ENCODE peak calls at places on chromosome 15, in five cellular contexts. One of them, this sample, is unnamed.

GRCh38 chr15:92812271-92812670 is 87.9 kb upstream of the CHD2 start:
- DNase-seq in breast epithelium: no peak
- DNase-seq in left ventricle myocardium inferior: no peak
- DNase-seq in cardiac fibroblast: no peak
- DNase-seq in Peyer's patch: peak; percentile 54
- DNase-seq in this sample: no peak

GRCh38 chr15:85792872-85793621 is 1.7 kb downstream of the KLHL25 start:
- DNase-seq in breast epithelium: no peak
- DNase-seq in left ventricle myocardium inferior: no peak
- DNase-seq in cardiac fibroblast: peak; percentile 39
- DNase-seq in Peyer's patch: no peak
- DNase-seq in this sample: no peak

GRCh38 chr15:44726568-44727461 is 9.5 kb upstream of the TRIM69 start:
- DNase-seq in breast epithelium: peak; percentile 30
- DNase-seq in left ventricle myocardium inferior: no peak
- DNase-seq in cardiac fibroblast: peak; percentile 93
- DNase-seq in Peyer's patch: peak; percentile 91
- DNase-seq in this sample: no peak

GRCh38 chr15:84840255-84840654 is 23.1 kb downstream of the ALPK3 start:
- DNase-seq in breast epithelium: no peak
- DNase-seq in left ventricle myocardium inferior: no peak
- DNase-seq in cardiac fibroblast: no peak
- DNase-seq in Peyer's patch: no peak
- DNase-seq in this sample: no peak

GRCh38 chr15:72338617-72339321 is 18.8 kb upstream of the CELF6 start:
- DNase-seq in breast epithelium: no peak
- DNase-seq in left ventricle myocardium inferior: no peak
- DNase-seq in cardiac fibroblast: peak; percentile 97
- DNase-seq in Peyer's patch: peak; percentile 45
- DNase-seq in this sample: no peak

GRCh38 chr15:32818758-32819405 is 101.1 kb downstream of the GREM1 start:
- DNase-seq in breast epithelium: no peak
- DNase-seq in left ventricle myocardium inferior: no peak
- DNase-seq in cardiac fibroblast: peak; percentile 55
- DNase-seq in Peyer's patch: no peak
- DNase-seq in this sample: no peak

GRCh38 chr15:54687628-54688027 is 509.1 kb downstream of the RSL24D1 start:
- DNase-seq in breast epithelium: no peak
- DNase-seq in left ventricle myocardium inferior: no peak
- DNase-seq in cardiac fibroblast: no peak
- DNase-seq in Peyer's patch: no peak
- DNase-seq in this sample: no peak

GRCh38 chr15:36757189-36757814 is 177.9 kb downstream of the CDIN1 start:
- DNase-seq in breast epithelium: no peak
- DNase-seq in left ventricle myocardium inferior: no peak
- DNase-seq in cardiac fibroblast: peak; percentile 32
- DNase-seq in Peyer's patch: no peak
- DNase-seq in this sample: no peak

GRCh38 chr15:93929375-93930094 is 301.8 kb upstream of the MCTP2 start:
- DNase-seq in breast epithelium: peak; percentile 19
- DNase-seq in left ventricle myocardium inferior: peak; percentile 37
- DNase-seq in cardiac fibroblast: peak; percentile 87
- DNase-seq in Peyer's patch: no peak
- DNase-seq in this sample: no peak

GRCh38 chr15:37038036-37038715 is 62.2 kb downstream of the MEIS2 start:
- DNase-seq in breast epithelium: no peak
- DNase-seq in left ventricle myocardium inferior: no peak
- DNase-seq in cardiac fibroblast: no peak
- DNase-seq in Peyer's patch: no peak
- DNase-seq in this sample: no peak

GRCh38 chr15:100875976-100876375 is 3.7 kb upstream of the ALDH1A3 start:
- DNase-seq in breast epithelium: no peak
- DNase-seq in left ventricle myocardium inferior: no peak
- DNase-seq in cardiac fibroblast: no peak
- DNase-seq in Peyer's patch: no peak
- DNase-seq in this sample: no peak

GRCh38 chr15:40680151-40680550 is 14.8 kb upstream of the RAD51 start:
- DNase-seq in breast epithelium: no peak
- DNase-seq in left ventricle myocardium inferior: no peak
- DNase-seq in cardiac fibroblast: no peak
- DNase-seq in Peyer's patch: no peak
- DNase-seq in this sample: no peak
- TF ChIP-seq CTCF in breast epithelium: no peak
- TF ChIP-seq CTCF in left ventricle myocardium inferior: no peak
- TF ChIP-seq CTCF in cardiac fibroblast: no peak
- TF ChIP-seq CTCF in Peyer's patch: no peak
- TF ChIP-seq CTCF in this sample: no peak

DNA sequence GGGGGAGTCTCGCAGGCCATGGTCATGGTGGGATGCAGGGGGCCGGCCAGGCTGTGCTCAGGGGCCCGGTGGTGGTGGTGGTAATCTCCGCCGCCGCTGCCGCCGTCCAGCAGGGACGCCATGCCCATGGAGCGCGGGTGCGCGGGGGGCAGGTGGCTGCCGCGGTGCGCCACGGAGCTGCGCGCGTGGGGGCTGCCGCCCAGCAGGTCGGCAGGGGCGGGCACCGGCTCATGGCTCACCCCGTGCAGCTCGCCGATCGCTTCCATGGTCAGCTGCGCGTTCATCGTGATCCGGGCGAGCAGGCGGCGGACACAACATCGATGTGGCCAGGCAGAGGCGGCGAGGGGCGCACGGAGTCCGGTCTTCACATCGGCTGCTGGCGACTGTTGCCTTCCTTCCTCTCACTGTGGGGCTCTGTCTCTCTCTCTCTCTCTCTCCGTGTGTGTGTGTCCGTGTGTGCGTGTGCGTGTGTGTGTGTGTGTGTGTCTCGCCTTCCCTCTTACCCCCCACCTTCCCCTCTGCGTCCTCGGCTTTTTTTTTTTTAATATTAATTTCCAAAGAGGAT is 453 bp downstream of the ONECUT1 start:
- DNase-seq in breast epithelium: no peak
- DNase-seq in left ventricle myocardium inferior: no peak
- DNase-seq in cardiac fibroblast: no peak
- DNase-seq in Peyer's patch: no peak
- DNase-seq in this sample: no peak
- TF ChIP-seq CTCF in breast epithelium: no peak
- TF ChIP-seq CTCF in left ventricle myocardium inferior: no peak
- TF ChIP-seq CTCF in cardiac fibroblast: no peak
- TF ChIP-seq CTCF in Peyer's patch: no peak
- TF ChIP-seq CTCF in this sample: no peak

DNA sequence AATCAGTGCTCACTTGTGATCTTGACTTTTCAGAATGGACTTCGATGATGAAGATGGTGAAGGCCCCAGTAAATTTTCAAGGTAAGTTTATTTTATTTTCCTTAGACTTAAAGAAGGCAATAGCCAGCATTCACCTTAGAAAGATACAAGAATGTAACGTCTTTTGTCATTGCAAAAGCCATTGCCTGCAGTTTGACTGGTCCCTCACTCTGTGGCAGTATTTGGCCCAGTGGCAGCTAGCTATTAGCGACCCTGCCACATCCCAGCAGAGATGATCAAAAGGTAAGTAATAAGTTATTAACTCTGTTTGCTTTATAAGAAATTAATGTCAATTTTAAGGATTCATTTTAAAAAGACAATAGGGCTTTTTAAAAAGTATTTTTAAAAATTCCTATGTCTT is 53.7 kb downstream of the ARNT2 start:
- DNase-seq in breast epithelium: no peak
- DNase-seq in left ventricle myocardium inferior: no peak
- DNase-seq in cardiac fibroblast: no peak
- DNase-seq in Peyer's patch: no peak
- DNase-seq in this sample: no peak
- TF ChIP-seq CTCF in breast epithelium: no peak
- TF ChIP-seq CTCF in left ventricle myocardium inferior: no peak
- TF ChIP-seq CTCF in cardiac fibroblast: no peak
- TF ChIP-seq CTCF in Peyer's patch: no peak
- TF ChIP-seq CTCF in this sample: no peak

DNA sequence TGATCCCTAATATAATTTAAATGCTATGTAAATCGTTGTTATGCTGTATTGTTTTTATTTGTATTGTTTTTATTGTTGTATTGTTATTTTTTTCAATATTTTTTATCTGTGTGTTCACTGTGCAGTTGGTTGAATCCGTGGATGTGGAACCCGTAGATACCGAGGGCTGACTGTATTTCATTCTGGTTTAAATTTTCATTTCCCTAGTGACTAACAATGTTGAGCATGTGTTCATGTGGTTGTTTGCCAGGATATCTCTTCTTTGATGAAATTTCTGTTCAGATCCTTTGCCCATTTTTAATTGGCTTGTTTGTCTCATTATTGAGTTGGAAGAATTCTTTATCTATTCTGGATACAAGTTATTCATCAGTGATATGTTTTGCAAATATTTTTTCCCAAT is 29.7 kb downstream of the STOML1 start:
- DNase-seq in breast epithelium: no peak
- DNase-seq in left ventricle myocardium inferior: no peak
- DNase-seq in cardiac fibroblast: no peak
- DNase-seq in Peyer's patch: no peak
- DNase-seq in this sample: no peak
- TF ChIP-seq CTCF in breast epithelium: no peak
- TF ChIP-seq CTCF in left ventricle myocardium inferior: no peak
- TF ChIP-seq CTCF in cardiac fibroblast: no peak
- TF ChIP-seq CTCF in Peyer's patch: no peak
- TF ChIP-seq CTCF in this sample: no peak

GRCh38 chr15:64093627-64094417 is at the start of gene CIAO2A:
- DNase-seq in breast epithelium: peak; percentile 95
- DNase-seq in left ventricle myocardium inferior: peak; percentile 92
- DNase-seq in cardiac fibroblast: peak; percentile 99
- DNase-seq in Peyer's patch: peak; percentile 98
- DNase-seq in this sample: peak; percentile 73

GRCh38 chr15:64090527-64090926 is 3.1 kb downstream of the CIAO2A start:
- DNase-seq in breast epithelium: no peak
- DNase-seq in left ventricle myocardium inferior: no peak
- DNase-seq in cardiac fibroblast: no peak
- DNase-seq in Peyer's patch: no peak
- DNase-seq in this sample: no peak

GRCh38 chr15:64092864-64093626 is 593 bp downstream of the CIAO2A start:
- DNase-seq in breast epithelium: no peak
- DNase-seq in left ventricle myocardium inferior: peak; percentile 46
- DNase-seq in cardiac fibroblast: peak; percentile 58
- DNase-seq in Peyer's patch: peak; percentile 77
- DNase-seq in this sample: peak; percentile 42

GRCh38 chr15:64089553-64090280 is 3.9 kb downstream of the CIAO2A start:
- DNase-seq in breast epithelium: no peak
- DNase-seq in left ventricle myocardium inferior: no peak
- DNase-seq in cardiac fibroblast: no peak
- DNase-seq in Peyer's patch: no peak
- DNase-seq in this sample: no peak

GRCh38 chr15:64092075-64092820 is 1.4 kb downstream of the CIAO2A start:
- DNase-seq in breast epithelium: no peak
- DNase-seq in left ventricle myocardium inferior: no peak
- DNase-seq in cardiac fibroblast: no peak
- DNase-seq in Peyer's patch: no peak
- DNase-seq in this sample: no peak
- TF ChIP-seq CTCF in breast epithelium: no peak
- TF ChIP-seq CTCF in left ventricle myocardium inferior: no peak
- TF ChIP-seq CTCF in cardiac fibroblast: no peak
- TF ChIP-seq CTCF in Peyer's patch: peak; percentile 31
- TF ChIP-seq CTCF in this sample: no peak

DNA sequence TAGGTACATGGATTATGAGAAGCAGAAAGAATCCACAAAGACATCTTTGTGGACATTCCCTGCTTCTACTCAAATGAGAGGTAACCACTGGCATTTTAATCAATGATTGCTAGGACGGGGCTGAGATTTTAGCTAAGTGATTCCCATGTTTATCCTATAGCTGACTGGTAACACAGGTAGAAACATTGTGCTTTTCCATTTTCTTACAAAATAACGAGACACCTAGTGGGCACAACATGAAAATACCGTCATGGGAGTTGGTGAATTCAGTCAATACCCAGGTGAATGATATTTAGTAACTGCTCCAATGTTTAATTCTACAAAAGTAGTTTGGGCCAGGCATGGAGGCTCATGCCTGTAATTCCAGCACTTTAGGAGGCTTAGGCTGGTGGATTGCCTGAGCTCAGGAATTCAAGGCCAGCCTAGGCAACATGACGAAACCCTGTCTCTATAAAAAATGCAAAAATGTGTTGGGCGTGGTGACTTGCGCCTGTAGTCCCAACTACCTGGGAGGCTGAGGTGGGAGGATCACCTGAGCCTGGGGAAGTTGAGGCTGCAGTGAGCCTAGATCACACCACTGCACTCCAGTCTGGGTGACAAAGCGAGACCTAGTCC is 37.2 kb upstream of the DENND4A start:
- DNase-seq in breast epithelium: no peak
- DNase-seq in left ventricle myocardium inferior: no peak
- DNase-seq in cardiac fibroblast: peak; percentile 45
- DNase-seq in Peyer's patch: peak; percentile 49
- DNase-seq in this sample: no peak
- TF ChIP-seq CTCF in breast epithelium: peak; percentile 20
- TF ChIP-seq CTCF in left ventricle myocardium inferior: peak; percentile 50
- TF ChIP-seq CTCF in cardiac fibroblast: peak; percentile 42
- TF ChIP-seq CTCF in Peyer's patch: peak; percentile 60
- TF ChIP-seq CTCF in this sample: peak; percentile 54

GRCh38 chr15:87604857-87605446 is 651.6 kb downstream of the NTRK3 start:
- DNase-seq in breast epithelium: no peak
- DNase-seq in left ventricle myocardium inferior: no peak
- DNase-seq in cardiac fibroblast: peak; percentile 37
- DNase-seq in Peyer's patch: no peak
- DNase-seq in this sample: no peak
- TF ChIP-seq CTCF in breast epithelium: no peak
- TF ChIP-seq CTCF in left ventricle myocardium inferior: peak; percentile 56
- TF ChIP-seq CTCF in cardiac fibroblast: peak; percentile 60
- TF ChIP-seq CTCF in Peyer's patch: peak; percentile 41
- TF ChIP-seq CTCF in this sample: peak; percentile 65

DNA sequence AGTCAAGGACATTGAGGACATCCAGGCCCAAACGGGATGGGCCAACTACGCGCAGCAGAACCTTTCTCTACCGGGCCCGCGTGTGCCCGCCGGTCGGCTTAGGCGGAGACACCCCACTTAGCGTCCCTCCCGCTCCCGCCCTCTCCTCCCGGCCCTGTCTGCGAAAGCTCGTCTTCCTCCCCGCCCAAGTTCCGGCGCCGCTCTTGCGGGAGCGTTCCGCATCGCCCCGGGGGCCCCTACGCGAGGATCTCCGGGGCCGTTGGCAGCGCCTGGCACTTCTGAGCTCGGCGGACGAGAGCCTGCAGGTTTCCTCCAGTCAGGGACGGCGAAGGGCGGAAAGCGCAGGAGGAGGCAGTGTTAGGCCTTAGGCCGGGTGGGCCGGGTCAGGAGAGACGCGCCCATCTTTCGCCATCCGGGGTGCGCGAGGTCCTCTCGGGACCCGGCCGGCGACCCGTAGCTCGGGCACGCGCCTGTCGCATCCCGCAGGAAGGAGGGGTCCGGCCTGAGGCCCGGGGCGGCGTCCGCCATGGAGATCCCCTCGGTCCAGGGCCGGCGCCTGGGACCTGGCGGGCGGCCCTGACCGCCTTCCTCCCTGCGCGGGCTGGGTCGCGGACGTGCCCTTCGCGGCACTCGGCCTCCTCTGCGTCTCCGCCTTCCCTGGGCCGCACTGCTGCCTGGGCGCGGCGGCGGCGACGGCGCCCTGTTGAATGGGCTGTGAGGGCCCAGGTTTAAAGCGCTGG is at the start of gene FEM1B:
- DNase-seq in breast epithelium: peak; percentile 88
- DNase-seq in left ventricle myocardium inferior: peak; percentile 91
- DNase-seq in cardiac fibroblast: peak; percentile 95
- DNase-seq in Peyer's patch: peak; percentile 95
- DNase-seq in this sample: peak; percentile 76
- TF ChIP-seq CTCF in breast epithelium: peak; percentile 32
- TF ChIP-seq CTCF in left ventricle myocardium inferior: peak; percentile 54
- TF ChIP-seq CTCF in cardiac fibroblast: no peak
- TF ChIP-seq CTCF in Peyer's patch: peak; percentile 46
- TF ChIP-seq CTCF in this sample: peak; percentile 8